ENCODE peak calls at places on chromosomes 4 and X, in six cellular contexts. P is HCT116, C is GM23248, G is mammary epithelial cell, A is GM23338, N is neural progenitor cell. Y is an unnamed sample.

GRCh38 chr4:78610546-78611214 is 59.1 kb downstream of the ANXA3 start:
- DNase-seq in P (no peak), C (peak), G (no peak), A (no peak), N (no peak), Y (peak)

GRCh38 chr4:19689511-19689910 is 562.2 kb upstream of the SLIT2 start:
- DNase-seq in P (no peak), C (peak), G (peak), A (no peak), N (no peak), Y (no peak)

GRCh38 chr4:166045457-166045856 is 172.4 kb downstream of the TLL1 start:
- DNase-seq in P (no peak), C (no peak), G (no peak), A (no peak), N (no peak), Y (no peak)

GRCh38 chr4:163540977-163541376 is 46.5 kb downstream of the TMA16 start:
- DNase-seq in P (no peak), C (peak), G (peak), A (no peak), N (no peak), Y (no peak)

GRCh38 chrX:96906741-96907140 is 23.0 kb downstream of the RPA4 start:
- DNase-seq in P (no peak), C (peak), G (peak), A (no peak), N (no peak), Y (no peak)

GRCh38 chrX:19739683-19740082 is 147.7 kb downstream of the SH3KBP1 start:
- DNase-seq in P (peak), C (peak), G (peak), A (peak), N (peak), Y (peak)

GRCh38 chr4:174244441-174244840 is 39.0 kb downstream of the FBXO8 start:
- DNase-seq in P (no peak), C (peak), G (peak), A (no peak), N (no peak), Y (no peak)

GRCh38 chr4:15488136-15488535 is 18.5 kb downstream of the CC2D2A start:
- DNase-seq in P (no peak), C (no peak), G (no peak), A (no peak), N (no peak), Y (no peak)

GRCh38 chr4:26780524-26780923 is 80.1 kb upstream of the STIM2 start:
- DNase-seq in P (no peak), C (peak), G (peak), A (no peak), N (no peak), Y (peak)

GRCh38 chrX:47283015-47283771 is 50.4 kb downstream of the USP11 start:
- DNase-seq in P (no peak), C (peak), G (peak), A (no peak), N (no peak), Y (no peak)

GRCh38 chr4:64756016-64756415 is 346.8 kb upstream of the TECRL start:
- DNase-seq in P (no peak), C (peak), G (peak), A (no peak), N (no peak), Y (no peak)

GRCh38 chr4:77817304-77818076 is 1.7 kb downstream of the CNOT6L start:
- DNase-seq in P (no peak), C (peak), G (peak), A (no peak), N (no peak), Y (peak)

GRCh38 chr4:52665592-52665991 is 6.5 kb upstream of the USP46 start:
- DNase-seq in P (peak), C (peak), G (no peak), A (peak), N (no peak), Y (peak)

GRCh38 chr4:132982151-132982550 is 166.9 kb upstream of the PCDH10 start:
- DNase-seq in P (no peak), C (no peak), G (no peak), A (peak), N (no peak), Y (no peak)

GRCh38 chr4:61374612-61374920 is 174.4 kb downstream of the ADGRL3 start:
- DNase-seq in P (no peak), C (no peak), G (no peak), A (peak), N (peak), Y (no peak)

GRCh38 chr4:150229538-150229937 is 151.3 kb downstream of the DCLK2 start:
- DNase-seq in P (no peak), C (peak), G (peak), A (no peak), N (no peak), Y (no peak)

GRCh38 chrX:132094169-132094568 is 33.7 kb downstream of the FRMD7 start:
- DNase-seq in P (no peak), C (peak), G (no peak), A (no peak), N (no peak), Y (no peak)

GRCh38 chrX:101430457-101431078 is 22.5 kb downstream of the HNRNPH2 start:
- DNase-seq in P (no peak), C (peak), G (peak), A (no peak), N (no peak), Y (no peak)

GRCh38 chr4:82913305-82913704 is 12.8 kb downstream of the THAP9 start:
- DNase-seq in P (no peak), C (peak), G (no peak), A (no peak), N (no peak), Y (no peak)

GRCh38 chr4:150231108-150231770 is 153.0 kb downstream of the DCLK2 start:
- DNase-seq in P (no peak), C (no peak), G (no peak), A (no peak), N (no peak), Y (no peak)

GRCh38 chr4:165151734-165152133 is 39.1 kb upstream of the TMEM192 start:
- DNase-seq in P (no peak), C (peak), G (peak), A (no peak), N (no peak), Y (no peak)

GRCh38 chrX:134162032-134162431 is 75.0 kb upstream of the CCDC160 start:
- DNase-seq in P (no peak), C (no peak), G (no peak), A (no peak), N (no peak), Y (no peak)

GRCh38 chrX:16305187-16305586 is 137.9 kb downstream of the MAGEB17 start:
- DNase-seq in P (no peak), C (no peak), G (no peak), A (no peak), N (no peak), Y (peak)

GRCh38 chr4:10223782-10224181 is 107.2 kb upstream of the WDR1 start:
- DNase-seq in P (no peak), C (no peak), G (no peak), A (no peak), N (no peak), Y (no peak)

GRCh38 chr4:81207793-81208192 is 7.2 kb downstream of the PRKG2 start:
- DNase-seq in P (no peak), C (peak), G (peak), A (no peak), N (no peak), Y (no peak)

GRCh38 chrX:13162772-13163171 is 118.4 kb upstream of the FAM9C start:
- DNase-seq in P (no peak), C (no peak), G (no peak), A (no peak), N (no peak), Y (no peak)

GRCh38 chrX:130081421-130082045 is 28.8 kb downstream of the ELF4 start:
- DNase-seq in P (no peak), C (peak), G (no peak), A (no peak), N (no peak), Y (no peak)

GRCh38 chr4:117420966-117421365 is 335.6 kb upstream of the TRAM1L1 start:
- DNase-seq in P (no peak), C (no peak), G (no peak), A (no peak), N (no peak), Y (no peak)

GRCh38 chrX:72394518-72395163 is 88.9 kb upstream of the CITED1 start:
- DNase-seq in P (no peak), C (peak), G (no peak), A (no peak), N (peak), Y (no peak)

GRCh38 chrX:7891928-7892327 is 35.3 kb downstream of the PNPLA4 start:
- DNase-seq in P (no peak), C (no peak), G (no peak), A (no peak), N (no peak), Y (no peak)

GRCh38 chrX:129115104-129115503 is 408.2 kb downstream of the SMARCA1 start:
- DNase-seq in P (peak), C (peak), G (peak), A (peak), N (peak), Y (peak)

GRCh38 chrX:95351089-95351488 is 1333.6 kb upstream of the DIAPH2 start:
- DNase-seq in P (no peak), C (no peak), G (no peak), A (no peak), N (no peak), Y (no peak)
- H2AFZ ChIP-seq in P (no peak), C (no peak), G (no peak), A (no peak), N (no peak), Y (no peak)

DNA sequence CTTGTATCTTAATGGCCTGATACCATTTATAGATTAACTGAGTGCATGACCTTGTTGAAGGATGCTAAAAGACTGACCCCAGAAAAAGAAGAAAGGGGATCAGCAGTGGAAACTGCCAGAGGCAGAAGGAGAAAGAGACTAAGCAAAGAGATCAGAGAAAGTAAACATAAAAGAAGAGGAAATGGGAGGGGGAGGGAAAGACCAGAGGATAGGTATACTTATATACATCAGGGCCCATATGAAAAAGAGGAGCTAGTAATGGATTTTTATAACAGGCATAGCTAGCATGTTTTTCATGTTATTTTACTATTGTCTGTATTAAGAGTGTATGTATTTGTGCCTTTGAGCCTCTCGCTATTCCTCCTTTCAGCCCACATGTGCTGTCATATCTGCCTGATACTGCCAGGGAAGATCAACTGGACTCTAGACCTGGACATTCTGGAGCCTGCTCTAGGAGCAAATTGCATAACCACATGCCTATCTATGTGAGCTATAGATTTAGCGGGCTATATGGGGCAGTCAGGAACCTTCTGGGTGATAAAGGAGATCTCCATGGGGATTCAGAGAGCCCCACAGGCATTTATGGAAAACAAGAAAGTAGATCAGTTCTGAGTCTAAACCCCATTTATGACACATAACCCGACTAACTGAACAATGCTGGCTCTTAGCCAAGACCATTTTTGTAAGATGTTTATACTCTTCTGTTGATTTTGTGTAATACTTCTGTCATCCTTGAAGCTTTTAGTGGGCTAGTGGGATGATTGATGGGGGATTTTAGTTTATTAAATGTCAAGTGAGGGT is 13.4 kb upstream of the SNX12 start:
- DNase-seq in P (no peak), C (peak), G (peak), A (no peak), N (no peak), Y (no peak)
- H2AFZ ChIP-seq in P (no peak), C (no peak), G (no peak), A (no peak), N (no peak), Y (no peak)

GRCh38 chr4:119231517-119231916 is 19.0 kb downstream of the USP53 start:
- DNase-seq in P (no peak), C (no peak), G (no peak), A (no peak), N (no peak), Y (no peak)

GRCh38 chr4:119237201-119237600 is 24.7 kb downstream of the USP53 start:
- DNase-seq in P (no peak), C (no peak), G (no peak), A (no peak), N (no peak), Y (no peak)

GRCh38 chr4:119232286-119232685 is 19.8 kb downstream of the USP53 start:
- DNase-seq in P (no peak), C (no peak), G (no peak), A (no peak), N (no peak), Y (no peak)

GRCh38 chr4:119230288-119230687 is 17.8 kb downstream of the USP53 start:
- DNase-seq in P (no peak), C (no peak), G (no peak), A (no peak), N (no peak), Y (no peak)

GRCh38 chr4:119233750-119234149 is 21.2 kb downstream of the USP53 start:
- DNase-seq in P (no peak), C (peak), G (no peak), A (no peak), N (no peak), Y (no peak)
- H2AFZ ChIP-seq in P (no peak), C (peak), G (no peak), A (no peak), N (no peak), Y (no peak)

DNA sequence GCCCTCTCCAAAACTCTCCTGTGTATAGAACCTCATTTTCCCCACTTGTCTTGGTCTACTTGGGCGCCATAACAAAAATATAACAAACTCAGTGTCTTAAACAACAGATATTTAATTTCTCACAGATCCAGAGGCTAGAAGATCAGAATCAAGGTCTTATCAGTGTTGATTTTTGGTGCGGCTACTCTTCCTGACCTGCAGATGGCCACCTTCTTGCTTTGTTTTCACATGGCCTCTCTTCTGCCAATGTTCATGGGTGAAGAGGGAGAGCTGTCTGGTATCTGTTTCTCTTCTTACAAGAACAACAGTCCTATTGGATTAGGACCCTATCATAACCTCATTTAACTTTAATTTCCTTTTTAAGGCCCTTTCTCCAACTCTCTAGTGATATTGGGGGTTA is 177.3 kb downstream of the PABPC4L start:
- DNase-seq in P (peak), C (peak), G (no peak), A (peak), N (peak), Y (no peak)
- H2AFZ ChIP-seq in P (peak), C (no peak), G (no peak), A (no peak), N (no peak), Y (no peak)

GRCh38 chrX:151419748-151420147 is 22.7 kb downstream of the VMA21 start:
- DNase-seq in P (no peak), C (peak), G (no peak), A (no peak), N (peak), Y (no peak)
- H2AFZ ChIP-seq in P (no peak), C (no peak), G (no peak), A (no peak), N (no peak), Y (no peak)

DNA sequence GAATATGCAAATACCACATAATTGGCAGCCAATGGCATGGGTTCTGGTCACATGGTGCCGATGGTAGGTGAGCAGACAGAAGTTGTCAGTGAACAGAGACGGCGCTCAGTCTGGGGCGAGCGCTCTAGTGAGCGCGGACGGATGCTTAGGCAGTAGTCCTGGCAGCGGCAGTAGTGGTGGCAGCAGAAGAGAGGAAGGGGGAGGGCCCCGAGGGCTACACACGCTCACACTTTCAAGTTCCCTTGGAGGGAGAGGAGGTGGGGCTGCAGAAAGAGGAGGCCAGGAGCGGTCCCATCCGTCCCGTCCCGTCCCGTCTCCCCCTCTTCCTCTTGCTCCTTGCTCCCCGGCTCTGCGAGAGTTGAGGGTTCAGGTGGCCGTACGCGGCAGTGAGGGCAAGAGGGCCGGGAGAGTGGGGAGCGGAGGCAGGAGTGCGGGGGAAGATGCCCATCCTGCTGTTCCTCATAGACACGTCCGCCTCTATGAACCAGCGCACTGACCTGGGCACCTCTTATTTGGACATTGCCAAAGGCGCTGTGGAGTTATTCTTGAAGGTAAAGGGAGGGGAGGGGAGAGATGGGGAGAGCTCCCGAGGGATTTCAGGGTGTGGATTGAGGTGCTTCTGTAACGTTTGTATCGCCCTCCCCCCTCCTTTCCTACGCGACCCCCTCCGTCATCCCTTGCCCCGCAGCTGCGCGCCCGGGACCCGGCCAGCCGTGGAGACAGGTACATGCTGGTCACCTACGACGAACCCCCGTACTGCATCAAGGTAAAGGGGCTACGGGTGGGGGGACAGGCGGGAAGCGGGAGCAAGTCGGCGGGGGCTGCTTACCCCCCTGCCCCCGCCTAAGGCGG is at the start of gene INTS6L:
- DNase-seq in P (peak), C (peak), G (peak), A (peak), N (peak), Y (peak)
- H2AFZ ChIP-seq in P (peak), C (peak), G (peak), A (no peak), N (peak), Y (peak)